ENCODE peak calls at places on chromosomes 1 and 21, in ten cellular contexts. Q is H9, T is GM20000, N is progenitor cell of endocrine pancreas, Z is sigmoid colon, H is BE2C, K is upper lobe of left lung, M is endothelial cell, G is kidney epithelial cell, F is bronchial epithelial cell. R is an unnamed sample.

GRCh38 chr1:172883387-172883791 is 167.4 kb downstream of the TNFSF18 start:
- DNase-seq in K (no peak), M (no peak), Q (no peak), G (no peak), N (no peak), T (no peak), F (no peak), H (no peak), Z (no peak), R (no peak)

GRCh38 chr1:117537291-117537920 is 68.4 kb upstream of the TENT5C start:
- DNase-seq in M (peak), Q (peak), T (no peak), N (no peak), Z (no peak), F (peak), K (peak), G (no peak), H (no peak), R (no peak)

GRCh38 chr1:147243228-147243685 is 773 bp downstream of the CHD1L start:
- DNase-seq in K (no peak), Z (no peak), F (no peak), M (peak), Q (no peak), N (no peak), T (peak), G (no peak), H (peak), R (no peak)

GRCh38 chr1:155012760-155013602 is 10.4 kb downstream of the ZBTB7B start:
- DNase-seq in Q (no peak), N (no peak), M (no peak), K (no peak), G (no peak), Z (no peak), T (no peak), F (no peak), H (no peak), R (no peak)

GRCh38 chr1:231134624-231135023 is 27.2 kb upstream of the TRIM67 start:
- DNase-seq in K (no peak), H (no peak), T (no peak), G (peak), N (no peak), F (no peak), Z (no peak), M (no peak), Q (no peak), R (no peak)

GRCh38 chr1:174080819-174081218 is 58.7 kb upstream of the RC3H1 start:
- DNase-seq in T (no peak), F (no peak), Z (no peak), M (no peak), K (no peak), G (no peak), Q (peak), H (no peak), N (no peak), R (no peak)

GRCh38 chr1:13809461-13810159 is 109.6 kb downstream of the PRDM2 start:
- DNase-seq in Z (no peak), N (no peak), F (no peak), Q (no peak), K (no peak), G (no peak), H (no peak), T (no peak), M (no peak), R (no peak)

GRCh38 chr1:220631238-220631842 is 58.8 kb upstream of the C1orf115 start:
- DNase-seq in N (no peak), Q (no peak), T (no peak), F (peak), G (no peak), H (no peak), Z (no peak), M (no peak), K (no peak), R (no peak)

GRCh38 chr1:67019121-67019520 is 34.8 kb downstream of the SLC35D1 start:
- DNase-seq in K (no peak), F (no peak), T (no peak), Z (no peak), H (no peak), M (no peak), Q (no peak), G (no peak), N (no peak), R (no peak)

GRCh38 chr1:246579818-246580217 is 13.6 kb downstream of the CNST start:
- DNase-seq in K (no peak), Q (no peak), G (no peak), H (no peak), F (no peak), M (no peak), N (no peak), Z (no peak), T (peak), R (no peak)

GRCh38 chr1:175394739-175395138 is 202.2 kb upstream of the KIAA0040 start:
- DNase-seq in G (no peak), Q (no peak), N (no peak), T (no peak), K (no peak), M (no peak), H (no peak), F (no peak), Z (no peak), R (no peak)

GRCh38 chr21:32728455-32729237 is 833 bp upstream of the SYNJ1 start:
- DNase-seq in M (no peak), F (no peak), Z (no peak), K (no peak), G (no peak), N (no peak), Q (no peak), T (no peak), H (no peak), R (no peak)

GRCh38 chr1:237042467-237042891 is 495 bp downstream of the RYR2 start:
- DNase-seq in N (no peak), T (no peak), K (no peak), G (no peak), M (no peak), Z (no peak), H (peak), Q (no peak), F (no peak), R (no peak)

GRCh38 chr1:40887012-40887378 is 24.8 kb upstream of the CITED4 start:
- DNase-seq in Z (no peak), H (no peak), Q (no peak), F (peak), K (no peak), T (no peak), G (no peak), N (no peak), M (no peak), R (no peak)

GRCh38 chr1:85339671-85340399 is 63.4 kb upstream of the BCL10 start:
- DNase-seq in Z (no peak), T (no peak), Q (no peak), F (no peak), M (no peak), N (no peak), H (no peak), K (no peak), G (no peak), R (no peak)

GRCh38 chr1:906532-907420 is 16.9 kb upstream of the SAMD11 start:
- DNase-seq in N (peak), Z (peak), G (no peak), M (no peak), T (peak), K (peak), Q (peak), F (peak), H (no peak), R (peak)

GRCh38 chr1:177884499-177885021 is 85.3 kb downstream of the SEC16B start:
- DNase-seq in M (no peak), K (no peak), Q (no peak), H (no peak), F (no peak), Z (no peak), T (no peak), N (no peak), G (no peak), R (no peak)

GRCh38 chr1:109198043-109198695 is 15.5 kb upstream of the SARS1 start:
- DNase-seq in Z (peak), M (no peak), N (no peak), K (no peak), H (peak), T (no peak), F (peak), G (peak), Q (no peak), R (no peak)

GRCh38 chr1:40799351-40799867 is 15.8 kb downstream of the KCNQ4 start:
- DNase-seq in F (no peak), N (no peak), M (no peak), Z (peak), T (no peak), K (no peak), H (no peak), G (no peak), Q (no peak), R (no peak)

GRCh38 chr1:240435996-240436566 is 175.9 kb downstream of the GREM2 start:
- DNase-seq in F (peak), T (no peak), K (no peak), N (no peak), Z (no peak), G (peak), H (no peak), M (no peak), Q (no peak), R (no peak)

GRCh38 chr1:40782371-40782956 is 1.1 kb upstream of the KCNQ4 start:
- DNase-seq in M (peak), N (no peak), Q (peak), H (no peak), Z (no peak), G (no peak), K (no peak), T (no peak), F (no peak), R (no peak)

GRCh38 chr1:70819231-70819630 is 228.4 kb downstream of the PTGER3 start:
- DNase-seq in H (no peak), Z (no peak), Q (no peak), G (no peak), F (no peak), M (no peak), T (no peak), N (no peak), K (no peak), R (no peak)

GRCh38 chr1:10679521-10680220 is 116.8 kb downstream of the CASZ1 start:
- DNase-seq in Z (no peak), K (peak), G (peak), F (peak), T (peak), Q (peak), H (peak), N (no peak), M (peak), R (no peak)

GRCh38 chr1:192959657-192960186 is 99.4 kb downstream of the UCHL5 start:
- DNase-seq in N (no peak), M (no peak), Q (no peak), T (no peak), F (no peak), K (no peak), G (no peak), Z (no peak), H (no peak), R (no peak)

GRCh38 chr1:184465489-184466146 is 78.8 kb downstream of the C1orf21 start:
- DNase-seq in H (no peak), N (no peak), G (no peak), Z (no peak), Q (no peak), M (no peak), T (no peak), K (no peak), F (no peak), R (no peak)

GRCh38 chr21:28464095-28464494 is 528.6 kb downstream of the LTN1 start:
- DNase-seq in G (no peak), T (no peak), N (no peak), Z (no peak), K (no peak), M (no peak), F (no peak), H (no peak), Q (no peak), R (no peak)

GRCh38 chr21:38459490-38459889 is 38.8 kb downstream of the ERG start:
- DNase-seq in H (no peak), Z (no peak), Q (no peak), N (no peak), T (no peak), F (peak), M (no peak), K (no peak), G (no peak), R (no peak)

GRCh38 chr21:38460171-38460742 is 38.0 kb downstream of the ERG start:
- DNase-seq in M (no peak), T (no peak), F (peak), N (no peak), Z (no peak), Q (no peak), H (no peak), G (no peak), K (peak), R (no peak)

GRCh38 chr21:38454161-38454560 is 44.1 kb downstream of the ERG start:
- DNase-seq in G (no peak), Q (no peak), N (no peak), M (no peak), T (no peak), K (no peak), H (no peak), Z (no peak), F (no peak), R (no peak)

DNA sequence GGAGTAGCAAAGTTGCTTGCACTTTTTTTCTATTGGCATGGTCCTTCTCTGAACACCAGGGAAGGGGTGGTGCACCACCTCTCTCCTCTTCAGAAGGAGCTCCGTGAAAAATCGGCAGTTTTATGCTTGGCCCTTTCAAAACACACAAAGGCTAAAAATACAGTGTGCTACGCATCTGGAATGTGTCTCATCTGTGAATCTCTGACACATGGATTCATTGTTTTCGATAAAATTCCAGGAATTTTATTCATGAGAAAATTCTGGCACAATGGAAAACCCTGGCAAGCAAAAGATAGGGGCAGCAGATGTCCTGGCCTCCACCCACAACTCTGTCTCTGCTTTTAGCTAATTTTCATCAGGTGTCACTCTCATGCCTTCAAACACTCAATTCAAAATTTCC is 42.9 kb downstream of the ERG start:
- DNase-seq in T (no peak), M (no peak), G (no peak), Q (no peak), K (no peak), Z (no peak), F (no peak), H (no peak), N (no peak), R (no peak)
- TF ChIP-seq CTCF in T (no peak), M (no peak), G (no peak), Q (no peak), K (no peak), Z (no peak), F (no peak), H (no peak), N (no peak), R (no peak)

GRCh38 chr1:54124472-54124871 is 28.3 kb downstream of the CDCP2 start:
- DNase-seq in G (no peak), N (no peak), T (no peak), Z (no peak), M (no peak), K (no peak), Q (no peak), H (no peak), F (peak), R (no peak)

GRCh38 chr1:54127594-54127993 is 25.2 kb downstream of the CDCP2 start:
- DNase-seq in H (no peak), Q (no peak), F (no peak), M (no peak), Z (no peak), T (no peak), G (no peak), N (no peak), K (no peak), R (no peak)

GRCh38 chr1:54126271-54126815 is 26.5 kb downstream of the CDCP2 start:
- DNase-seq in Z (no peak), F (no peak), K (no peak), N (no peak), Q (no peak), T (no peak), G (no peak), H (no peak), M (no peak), R (no peak)

GRCh38 chr1:54124906-54125305 is 27.9 kb downstream of the CDCP2 start:
- DNase-seq in F (no peak), Q (no peak), Z (no peak), H (no peak), T (no peak), N (no peak), G (no peak), K (no peak), M (no peak), R (no peak)

DNA sequence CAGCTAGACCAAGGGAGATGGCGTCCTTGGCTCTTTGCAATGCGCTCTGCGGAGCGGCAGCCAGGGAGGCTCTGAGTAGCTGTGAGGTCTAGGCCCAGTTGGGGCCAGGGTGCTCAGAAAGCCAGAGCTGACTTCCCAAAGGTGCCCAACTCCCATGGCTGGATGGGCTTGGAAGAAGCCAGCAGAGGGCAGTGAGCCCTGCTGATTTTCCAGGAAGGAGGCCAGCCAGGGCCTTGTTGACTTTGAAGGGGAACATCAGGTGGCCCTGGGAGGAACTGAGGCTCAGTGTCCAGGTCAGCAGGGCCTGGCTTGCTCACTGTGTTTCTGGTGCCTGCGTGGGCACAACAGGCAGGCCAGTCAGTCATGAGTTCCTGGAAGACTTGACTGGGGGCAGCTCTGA is 27.1 kb downstream of the CDCP2 start:
- DNase-seq in G (no peak), K (peak), Z (no peak), T (no peak), F (peak), H (no peak), N (no peak), Q (peak), M (no peak), R (no peak)
- TF ChIP-seq CTCF in G (peak), K (no peak), Z (no peak), T (no peak), F (peak), H (peak), N (no peak), Q (peak), M (no peak), R (no peak)

DNA sequence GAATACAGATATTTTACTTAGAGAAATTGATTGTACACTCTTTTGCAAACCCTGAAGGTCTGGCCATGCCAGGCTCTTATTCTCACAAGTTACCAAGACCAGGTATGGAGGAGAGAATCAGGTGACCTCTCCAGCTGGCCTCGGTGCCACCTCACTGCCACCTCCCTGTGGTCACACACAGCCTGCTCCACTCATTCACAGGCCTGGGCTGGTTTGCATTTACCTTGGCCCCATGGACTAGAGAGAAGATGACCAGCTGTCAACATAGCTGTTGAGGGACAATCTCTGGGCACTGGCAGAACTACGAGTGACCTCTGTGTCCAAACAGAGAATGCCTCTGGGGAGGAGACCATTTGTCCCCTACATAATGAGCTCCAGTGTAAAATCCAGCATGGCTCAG is 291.2 kb upstream of the RUNX1 start:
- DNase-seq in K (no peak), Q (no peak), Z (no peak), M (no peak), G (no peak), T (no peak), N (no peak), H (no peak), F (no peak), R (no peak)
- TF ChIP-seq CTCF in K (no peak), Q (no peak), Z (no peak), M (no peak), G (no peak), T (no peak), N (no peak), H (no peak), F (no peak), R (no peak)

GRCh38 chr1:189678779-189679178 is 798.9 kb downstream of the BRINP3 start:
- DNase-seq in G (no peak), M (no peak), N (no peak), Q (no peak), F (no peak), K (no peak), T (no peak), Z (no peak), H (no peak), R (no peak)
- TF ChIP-seq CTCF in G (peak), M (peak), N (no peak), Q (peak), F (peak), K (no peak), T (no peak), Z (no peak), H (peak), R (peak)

DNA sequence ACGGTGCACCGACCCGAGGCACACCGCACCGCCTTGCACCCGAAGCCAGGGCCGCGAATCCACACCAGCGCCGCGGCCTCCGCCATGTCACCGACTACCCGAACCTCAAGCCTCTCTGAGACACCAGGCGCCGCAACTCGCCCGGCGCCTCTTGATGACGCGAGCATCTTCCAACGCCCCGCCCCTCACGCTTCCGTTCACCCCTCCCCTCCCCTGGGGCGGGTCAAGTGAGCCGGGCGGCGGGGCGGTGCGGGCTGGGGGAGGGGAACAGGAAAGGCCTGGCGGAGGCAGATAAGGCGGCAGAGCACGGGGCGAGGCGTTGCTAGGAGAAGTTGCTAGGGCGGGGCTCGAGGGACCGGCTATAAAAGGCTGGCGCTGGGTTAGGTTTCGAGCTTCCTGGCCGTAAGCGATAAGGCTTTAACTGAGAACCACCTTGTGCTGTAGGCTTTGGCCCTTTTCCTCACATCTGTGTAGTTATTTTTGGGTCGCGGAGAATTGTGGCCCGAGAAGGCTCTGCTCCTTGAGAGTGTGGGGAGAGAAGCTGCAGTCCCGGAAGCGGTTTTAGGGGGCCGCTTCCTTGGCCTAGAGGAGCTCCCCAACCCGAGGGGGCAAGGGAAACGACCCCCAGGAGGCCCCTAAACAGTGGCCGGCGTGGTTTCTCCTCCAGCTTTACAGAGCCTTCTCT is at the start of gene SDE2:
- DNase-seq in G (peak), M (peak), K (peak), Q (peak), F (peak), H (peak), N (peak), Z (peak), T (peak), R (peak)
- TF ChIP-seq CTCF in G (no peak), M (no peak), K (no peak), Q (no peak), F (no peak), H (no peak), N (no peak), Z (no peak), T (no peak), R (no peak)

GRCh38 chr21:34517039-34517438 is 5.0 kb upstream of the KCNE1 start:
- DNase-seq in Q (no peak), M (no peak), H (no peak), Z (no peak), N (no peak), G (no peak), K (no peak), F (no peak), T (no peak), R (no peak)
- TF ChIP-seq CTCF in Q (no peak), M (no peak), H (no peak), Z (no peak), N (no peak), G (no peak), K (no peak), F (no peak), T (no peak), R (no peak)

GRCh38 chr1:21815724-21816311 is 3.8 kb downstream of the LDLRAD2 start:
- DNase-seq in Q (no peak), G (no peak), F (no peak), M (no peak), K (no peak), T (peak), Z (peak), H (no peak), N (no peak), R (no peak)

GRCh38 chr1:21816602-21817302 is 4.7 kb downstream of the LDLRAD2 start:
- DNase-seq in N (no peak), F (peak), Q (no peak), T (peak), G (peak), M (no peak), H (no peak), Z (no peak), K (no peak), R (no peak)

GRCh38 chr1:21814981-21815583 is 3.0 kb downstream of the LDLRAD2 start:
- DNase-seq in H (no peak), K (peak), G (no peak), Q (no peak), Z (no peak), T (peak), F (no peak), M (no peak), N (no peak), R (no peak)

GRCh38 chr1:21813542-21813941 is 1.5 kb downstream of the LDLRAD2 start:
- DNase-seq in Z (no peak), G (no peak), H (no peak), K (no peak), T (peak), N (no peak), Q (no peak), F (no peak), M (no peak), R (no peak)

GRCh38 chr1:21814241-21814918 is 2.3 kb downstream of the LDLRAD2 start:
- DNase-seq in N (peak), G (no peak), T (peak), Z (no peak), K (no peak), M (peak), F (no peak), H (no peak), Q (peak), R (no peak)
- TF ChIP-seq CTCF in N (peak), G (peak), T (peak), Z (no peak), K (peak), M (peak), F (peak), H (peak), Q (peak), R (peak)

GRCh38 chr1:235199441-235199840 is 38.4 kb upstream of the RBM34 start:
- DNase-seq in Q (peak), F (peak), H (no peak), M (peak), G (no peak), N (no peak), T (no peak), K (no peak), Z (no peak), R (no peak)
- TF ChIP-seq CTCF in Q (peak), F (peak), H (no peak), M (no peak), G (peak), N (peak), T (no peak), K (no peak), Z (no peak), R (peak)